ENCODE peak calls at places on chromosomes 6 and 20, in seven cellular contexts. T is endodermal cell, P is sigmoid colon, F is foreskin keratinocyte, C is SJSA1, X is uterus, L is neuronal stem cell. Z is an unnamed sample.
A peak's percentile ranks its signal among the peaks of the same experiment; 100 is the strongest.

GRCh38 chr6:132070356-132070755 is 119.2 kb upstream of the CCN2 start:
- DNase-seq in L (no peak), C (no peak), F (peak; percentile 47), T (no peak), X (no peak), P (no peak), Z (no peak)

GRCh38 chr6:52227495-52227894 is 16.8 kb downstream of the IL17F start:
- DNase-seq in L (no peak), F (no peak), P (no peak), X (no peak), T (no peak), C (no peak), Z (no peak)

GRCh38 chr20:6055161-6055783 is 1.4 kb upstream of the LRRN4 start:
- DNase-seq in X (no peak), F (no peak), C (no peak), P (no peak), L (no peak), T (no peak), Z (no peak)

GRCh38 chr20:41632896-41633295 is 14.7 kb upstream of the CHD6 start:
- DNase-seq in T (no peak), X (no peak), L (no peak), F (peak; percentile 69), P (no peak), C (no peak), Z (no peak)

GRCh38 chr20:32986331-32986966 is 17.8 kb downstream of the SUN5 start:
- DNase-seq in L (no peak), P (no peak), T (no peak), F (no peak), X (no peak), C (no peak), Z (no peak)

GRCh38 chr20:35968930-35969329 is 540 bp downstream of the CNBD2 start:
- DNase-seq in C (no peak), L (no peak), X (no peak), F (peak; percentile 52), T (no peak), P (no peak), Z (no peak)

GRCh38 chr20:32183947-32184635 is 23.5 kb downstream of the PLAGL2 start:
- DNase-seq in X (no peak), F (no peak), T (no peak), C (no peak), L (no peak), P (peak; percentile 17), Z (no peak)

GRCh38 chr20:10414982-10415650 is 18.9 kb downstream of the MKKS start:
- DNase-seq in L (peak; percentile 54), T (no peak), X (no peak), P (no peak), C (no peak), F (peak; percentile 89), Z (no peak)

GRCh38 chr6:30325873-30326445 is 768 bp upstream of the TRIM39 start:
- DNase-seq in F (peak; percentile 82), T (peak; percentile 93), L (peak; percentile 58), P (no peak), X (peak; percentile 32), C (peak; percentile 54), Z (no peak)

GRCh38 chr6:15330174-15330934 is 84.5 kb downstream of the JARID2 start:
- DNase-seq in T (no peak), X (no peak), P (no peak), F (no peak), C (peak; percentile 87), L (no peak), Z (no peak)

GRCh38 chr20:57671072-57671391 is 38.8 kb downstream of the PMEPA1 start:
- DNase-seq in L (no peak), X (no peak), F (no peak), T (no peak), C (no peak), P (no peak), Z (no peak)

DNA sequence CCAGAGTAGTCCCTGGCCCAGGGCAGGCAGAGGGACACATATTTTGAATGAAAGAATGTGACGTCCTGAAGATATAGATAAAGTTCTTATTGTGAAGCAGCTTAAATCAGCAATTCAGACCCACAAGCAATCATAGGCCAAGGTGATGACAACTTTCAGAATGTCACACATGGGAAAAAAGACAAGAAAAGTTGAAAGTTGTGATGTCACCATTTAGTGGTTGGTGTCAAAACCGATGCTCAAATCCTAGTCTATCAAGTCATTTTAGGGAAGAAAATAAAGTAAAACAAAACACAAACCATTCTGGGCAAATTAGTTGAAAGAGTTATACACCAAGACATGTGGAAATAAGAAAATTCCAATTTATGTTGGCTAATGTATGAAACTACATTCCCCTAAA is 710.8 kb downstream of the DOK5 start:
- DNase-seq in T (no peak), C (no peak), X (no peak), L (no peak), P (no peak), F (no peak), Z (no peak)
- H3K4me1 ChIP-seq in T (no peaks in the 10 kb centered on the region), C (no peaks in the 10 kb centered on the region), X (no peaks in the 10 kb centered on the region), L (no peaks in the 10 kb centered on the region), P (no peaks in the 10 kb centered on the region), F (no peaks in the 10 kb centered on the region), Z (no peaks in the 10 kb centered on the region)

GRCh38 chr6:402901-403658 is 11.5 kb downstream of the IRF4 start:
- DNase-seq in L (no peak), C (no peak), T (no peak), X (no peak), F (no peak), P (no peak), Z (no peak)

GRCh38 chr6:404685-405423 is 13.3 kb downstream of the IRF4 start:
- DNase-seq in X (no peak), T (no peak), L (no peak), P (no peak), C (no peak), F (no peak), Z (no peak)

GRCh38 chr6:401239-401993 is 9.9 kb downstream of the IRF4 start:
- DNase-seq in C (no peak), F (no peak), T (no peak), L (no peak), P (no peak), X (no peak), Z (no peak)

GRCh38 chr6:401994-402640 is 10.6 kb downstream of the IRF4 start:
- DNase-seq in P (no peak), C (no peak), X (no peak), L (no peak), T (no peak), F (no peak), Z (no peak)

DNA sequence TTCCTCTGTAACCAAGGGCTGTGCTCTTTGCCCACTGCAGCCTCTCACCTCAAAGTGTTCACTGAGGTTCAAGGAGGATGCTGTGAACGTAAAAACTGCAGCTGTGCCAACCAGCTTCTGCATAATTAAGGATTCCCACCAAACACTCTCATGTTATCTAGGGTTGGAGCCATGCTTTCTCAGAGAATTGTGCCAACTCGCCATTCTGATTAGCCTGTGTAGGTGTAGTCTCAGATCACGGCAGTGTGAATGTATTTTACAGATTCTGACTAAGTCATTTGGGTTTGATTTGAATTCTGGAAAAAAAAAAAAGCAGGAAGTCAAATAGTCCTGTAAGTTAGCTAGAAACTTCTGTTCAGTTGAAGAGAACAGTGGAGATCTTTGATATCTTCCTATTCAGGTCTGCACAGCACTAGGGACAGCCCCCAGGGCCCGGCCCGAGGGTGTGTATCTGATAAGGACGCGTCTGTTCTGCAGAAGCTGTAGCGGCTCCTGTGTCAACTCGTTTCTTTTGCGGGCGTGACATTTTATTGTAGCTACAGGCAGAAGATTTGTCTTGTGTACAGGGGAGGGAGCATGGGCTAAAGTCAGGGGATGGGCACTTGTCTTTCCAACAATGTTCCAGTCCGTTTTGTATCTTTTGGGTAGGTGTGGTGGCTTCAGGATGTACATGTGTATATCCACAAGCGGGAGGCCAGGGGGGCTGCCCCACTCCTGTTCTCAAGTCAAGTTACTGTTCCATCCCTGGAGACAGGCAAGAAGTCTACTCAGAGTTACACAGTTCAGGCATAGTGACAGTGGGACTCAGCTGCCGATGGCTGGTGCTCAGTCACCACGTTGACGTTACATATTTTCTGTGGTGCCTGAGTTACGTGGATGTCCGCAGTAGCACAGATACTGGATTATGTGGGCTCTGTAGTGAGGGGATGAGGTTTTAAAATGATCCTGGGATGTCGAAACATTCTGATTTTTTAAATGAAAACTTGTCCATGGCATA is 12.4 kb downstream of the IRF4 start:
- DNase-seq in X (no peak), L (no peak), F (no peak), T (no peak), P (no peak), C (no peak), Z (no peak)
- H3K4me1 ChIP-seq in X (no peaks in the 10 kb centered on the region), L (no peaks in the 10 kb centered on the region), F (no peaks in the 10 kb centered on the region), T (no peaks in the 10 kb centered on the region), P (peaks cover 6% of the 10 kb centered on the region), C (peaks cover 4% of the 10 kb centered on the region), Z (peaks cover 9% of the 10 kb centered on the region)

GRCh38 chr6:164345340-164345739 is 930.8 kb downstream of the QKI start:
- DNase-seq in P (no peak), L (no peak), T (no peak), F (no peak), C (no peak), X (no peak), Z (no peak)

GRCh38 chr6:164347455-164347854 is 932.9 kb downstream of the QKI start:
- DNase-seq in F (no peak), P (no peak), C (no peak), L (no peak), X (no peak), T (no peak), Z (no peak)

GRCh38 chr6:164344801-164345291 is 930.3 kb downstream of the QKI start:
- DNase-seq in F (no peak), P (no peak), C (no peak), X (no peak), L (no peak), T (peak; percentile 67), Z (no peak)

GRCh38 chr6:164346631-164347030 is 932.1 kb downstream of the QKI start:
- DNase-seq in P (no peak), L (no peak), X (no peak), T (no peak), F (no peak), C (no peak), Z (no peak)

DNA sequence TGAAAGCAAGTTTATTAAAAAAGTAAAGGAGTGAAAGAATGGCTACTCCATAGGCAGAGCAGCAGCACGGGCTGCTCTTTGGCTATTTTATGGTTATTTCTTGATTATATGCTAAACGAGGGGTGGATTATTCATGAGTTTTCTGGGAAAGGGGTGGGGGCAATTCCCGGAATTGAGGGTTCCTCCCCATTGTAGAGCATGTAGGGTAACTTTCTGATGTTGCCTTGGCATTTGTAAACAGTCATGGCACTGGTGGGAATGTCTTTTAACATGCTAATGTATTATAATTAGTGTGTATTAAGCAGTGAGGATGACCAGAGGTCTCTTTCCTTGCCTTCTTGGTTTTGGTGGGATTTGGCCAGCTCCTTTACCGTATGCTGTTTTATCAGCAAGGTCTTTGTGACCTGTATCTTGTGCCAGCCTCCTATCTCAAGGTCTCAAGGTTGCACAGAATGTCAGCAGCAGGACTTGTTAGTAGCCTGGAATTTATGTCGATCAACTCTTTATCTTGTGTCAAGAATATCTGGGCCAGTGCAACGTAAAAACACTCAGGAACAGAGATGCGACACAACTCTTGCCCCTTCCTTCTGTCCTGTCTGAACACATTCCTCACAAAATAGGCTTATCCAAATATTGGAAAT is 931.5 kb downstream of the QKI start:
- DNase-seq in F (no peak), P (no peak), X (no peak), T (no peak), L (no peak), C (no peak), Z (no peak)
- H3K4me1 ChIP-seq in F (no peaks in the 10 kb centered on the region), P (no peaks in the 10 kb centered on the region), X (no peaks in the 10 kb centered on the region), T (peaks cover 12% of the 10 kb centered on the region), L (peaks cover 3% of the 10 kb centered on the region), C (no peaks in the 10 kb centered on the region), Z (no peaks in the 10 kb centered on the region)

DNA sequence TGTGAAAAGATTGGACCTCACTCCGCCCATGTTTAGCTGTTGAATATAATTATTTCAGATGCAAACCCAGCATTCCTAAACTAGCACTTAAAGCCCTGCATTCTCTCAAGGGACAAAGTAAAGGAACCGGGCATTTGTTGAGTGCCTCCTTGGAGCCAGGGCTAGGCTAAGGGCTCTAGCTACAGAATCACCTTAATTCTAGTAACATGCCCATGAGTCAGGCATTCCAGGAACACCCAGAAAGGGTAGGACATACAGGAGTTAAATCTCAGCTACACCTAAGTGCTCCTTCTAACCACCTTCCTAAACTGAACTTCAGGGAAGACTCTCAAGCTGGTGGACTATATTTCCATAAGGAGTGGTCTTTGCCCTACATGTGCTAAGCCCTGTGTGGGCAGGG is 89.4 kb downstream of the SLC24A3 start:
- DNase-seq in P (no peak), X (no peak), C (no peak), L (no peak), F (peak; percentile 63), T (peak; percentile 2), Z (no peak)
- H3K4me1 ChIP-seq in P (no peaks in the 10 kb centered on the region), X (no peaks in the 10 kb centered on the region), C (no peaks in the 10 kb centered on the region), L (no peaks in the 10 kb centered on the region), F (no peaks in the 10 kb centered on the region), T (no peaks in the 10 kb centered on the region), Z (no peaks in the 10 kb centered on the region)

Z was measured in HepG2.